ENCODE peak calls at places on chromosome 6, in four cellular contexts. C is cardiac muscle cell, B is A673, N is GM12878. S is an unnamed sample.

GRCh38 chr6:134041093-134041492 is 11.3 kb downstream of the SLC2A12 start:
- DNase-seq in C (peak), B (peak), N (no peak), S (no peak)

GRCh38 chr6:159758031-159759001 is 3.5 kb upstream of the ACAT2 start:
- DNase-seq in C (peak), B (no peak), N (no peak), S (no peak)

GRCh38 chr6:53014744-53015143 is 19.7 kb upstream of the GSTA4 start:
- DNase-seq in C (peak), B (no peak), N (no peak), S (no peak)

GRCh38 chr6:50720623-50721022 is 7.3 kb downstream of the TFAP2D start:
- DNase-seq in C (peak), B (peak), N (no peak), S (no peak)

GRCh38 chr6:30544666-30545272 is 11.5 kb downstream of the GNL1 start:
- DNase-seq in C (peak), B (peak), N (no peak), S (no peak)

GRCh38 chr6:76697585-76697984 is 625.1 kb upstream of the IMPG1 start:
- DNase-seq in C (peak), B (no peak), N (no peak), S (no peak)

GRCh38 chr6:155154158-155154830 is 109.5 kb upstream of the CLDN20 start:
- DNase-seq in C (peak), B (peak), N (no peak), S (no peak)

GRCh38 chr6:160832422-160832821 is 130.4 kb downstream of the PLG start:
- DNase-seq in C (no peak), B (no peak), N (no peak), S (no peak)

GRCh38 chr6:55670850-55671413 is 91.9 kb upstream of the HMGCLL1 start:
- DNase-seq in C (no peak), B (no peak), N (no peak), S (no peak)

GRCh38 chr6:150631982-150632642 is 32.4 kb downstream of the PLEKHG1 start:
- DNase-seq in C (no peak), B (no peak), N (no peak), S (no peak)

GRCh38 chr6:37244430-37245310 is 12.9 kb upstream of the TBC1D22B start:
- DNase-seq in C (peak), B (no peak), N (no peak), S (no peak)

GRCh38 chr6:66508433-66508832 is 801.4 kb upstream of the EYS start:
- DNase-seq in C (no peak), B (peak), N (no peak), S (no peak)

GRCh38 chr6:55569638-55570037 is 9.4 kb downstream of the HMGCLL1 start:
- DNase-seq in C (no peak), B (no peak), N (no peak), S (no peak)

GRCh38 chr6:54879188-54879985 is 32.8 kb downstream of the FAM83B start:
- DNase-seq in C (no peak), B (no peak), N (no peak), S (no peak)

GRCh38 chr6:111553580-111553979 is 52.1 kb downstream of the TRAF3IP2 start:
- DNase-seq in C (no peak), B (no peak), N (no peak), S (no peak)

GRCh38 chr6:158039571-158040050 is 57.9 kb downstream of the SYNJ2 start:
- DNase-seq in C (peak), B (no peak), N (no peak), S (no peak)

GRCh38 chr6:148501178-148501590 is 158.5 kb downstream of the SASH1 start:
- DNase-seq in C (peak), B (peak), N (no peak), S (no peak)

GRCh38 chr6:39923394-39923793 is 10.9 kb downstream of the MOCS1 start:
- DNase-seq in C (no peak), B (no peak), N (no peak), S (no peak)

GRCh38 chr6:79872303-79872702 is 75.0 kb downstream of the ELOVL4 start:
- DNase-seq in C (no peak), B (no peak), N (no peak), S (no peak)

DNA sequence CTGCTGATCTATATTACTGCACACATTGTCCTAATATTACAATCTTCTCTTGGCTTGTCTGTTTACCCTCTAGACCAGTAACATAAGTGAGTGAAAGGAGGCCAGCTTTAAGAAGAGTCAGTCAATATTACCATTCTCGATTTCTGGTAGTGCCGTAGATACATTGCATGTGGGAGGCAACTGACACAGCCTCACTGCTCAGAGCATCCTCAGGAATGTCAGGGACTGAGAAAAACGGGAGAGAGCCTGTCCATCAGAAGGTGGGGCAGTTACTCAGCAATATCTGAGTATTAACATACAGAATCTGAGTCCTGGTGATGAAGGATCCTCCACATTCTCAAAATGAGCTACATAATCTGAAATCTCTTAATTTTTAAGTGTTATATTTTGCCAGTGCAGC is 259.9 kb downstream of the GJA1 start:
- DNase-seq in C (no peak), B (no peak), N (no peak), S (no peak)
- H3K4me3 ChIP-seq in C (no peak), B (no peak), N (no peak), S (no peak)

GRCh38 chr6:31946370-31946885 is 533 bp downstream of the CFB start:
- DNase-seq in C (no peak), B (no peak), N (no peak), S (no peak)

GRCh38 chr6:31945154-31945506 is 765 bp upstream of the CFB start:
- DNase-seq in C (no peak), B (no peak), N (no peak), S (no peak)

GRCh38 chr6:31947070-31947675 is 1.3 kb downstream of the CFB start:
- DNase-seq in C (no peak), B (no peak), N (no peak), S (no peak)

GRCh38 chr6:31945507-31946369 is at the start of gene CFB:
- DNase-seq in C (peak), B (peak), N (no peak), S (no peak)

DNA sequence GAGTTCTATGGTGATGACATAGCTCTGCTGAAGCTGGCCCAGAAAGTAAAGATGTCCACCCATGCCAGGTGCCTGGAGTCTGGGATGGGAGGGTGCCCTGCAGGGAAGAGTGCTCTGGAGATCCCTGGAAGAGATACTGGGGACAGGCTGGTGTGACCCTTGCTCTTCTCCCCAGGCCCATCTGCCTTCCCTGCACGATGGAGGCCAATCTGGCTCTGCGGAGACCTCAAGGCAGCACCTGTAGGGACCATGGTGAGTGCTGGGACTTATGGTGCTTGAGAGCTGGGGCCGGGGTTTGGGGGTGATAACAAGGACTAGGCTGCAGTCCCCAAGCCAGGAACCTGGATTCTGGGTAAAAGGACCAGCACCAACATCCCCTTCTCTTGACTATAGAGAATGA is 2.2 kb upstream of the CFB start:
- DNase-seq in C (no peak), B (no peak), N (no peak), S (no peak)
- H3K4me3 ChIP-seq in C (no peak), B (no peak), N (no peak), S (no peak)

GRCh38 chr6:41548098-41548840 is 2.1 kb downstream of the FOXP4 start:
- DNase-seq in C (no peak), B (no peak), N (no peak), S (no peak)
- H3K4me3 ChIP-seq in C (peak), B (peak), N (peak), S (peak)

GRCh38 chr6:16306334-16306733 is 67.9 kb downstream of the GMPR start:
- DNase-seq in C (no peak), B (no peak), N (no peak), S (no peak)

GRCh38 chr6:16302721-16303552 is 64.5 kb downstream of the GMPR start:
- DNase-seq in C (no peak), B (no peak), N (no peak), S (no peak)

GRCh38 chr6:16301511-16301910 is 63.1 kb downstream of the GMPR start:
- DNase-seq in C (no peak), B (no peak), N (peak), S (no peak)

GRCh38 chr6:16305246-16305725 is 66.9 kb downstream of the GMPR start:
- DNase-seq in C (no peak), B (no peak), N (peak), S (no peak)

GRCh38 chr6:16305788-16306187 is 67.4 kb downstream of the GMPR start:
- DNase-seq in C (no peak), B (no peak), N (no peak), S (no peak)
- H3K4me3 ChIP-seq in C (no peak), B (no peak), N (peak), S (no peak)

GRCh38 chr6:140317957-140318356 is 943.5 kb upstream of the CITED2 start:
- DNase-seq in C (no peak), B (no peak), N (no peak), S (no peak)

GRCh38 chr6:140320081-140320798 is 945.8 kb upstream of the CITED2 start:
- DNase-seq in C (no peak), B (no peak), N (no peak), S (no peak)

GRCh38 chr6:140320799-140321099 is 946.3 kb upstream of the CITED2 start:
- DNase-seq in C (peak), B (no peak), N (no peak), S (no peak)

GRCh38 chr6:140318408-140318807 is 944.0 kb upstream of the CITED2 start:
- DNase-seq in C (no peak), B (no peak), N (no peak), S (no peak)

GRCh38 chr6:140319209-140319608 is 944.8 kb upstream of the CITED2 start:
- DNase-seq in C (peak), B (peak), N (no peak), S (no peak)
- H3K4me3 ChIP-seq in C (no peak), B (no peak), N (no peak), S (no peak)

GRCh38 chr6:15403094-15403493 is 157.2 kb downstream of the JARID2 start:
- DNase-seq in C (no peak), B (no peak), N (no peak), S (no peak)

GRCh38 chr6:15401120-15401519 is 155.3 kb downstream of the JARID2 start:
- DNase-seq in C (no peak), B (no peak), N (no peak), S (no peak)

GRCh38 chr6:15401769-15402250 is 155.9 kb downstream of the JARID2 start:
- DNase-seq in C (no peak), B (peak), N (no peak), S (no peak)

GRCh38 chr6:15400572-15401004 is 154.7 kb downstream of the JARID2 start:
- DNase-seq in C (peak), B (peak), N (no peak), S (peak)

DNA sequence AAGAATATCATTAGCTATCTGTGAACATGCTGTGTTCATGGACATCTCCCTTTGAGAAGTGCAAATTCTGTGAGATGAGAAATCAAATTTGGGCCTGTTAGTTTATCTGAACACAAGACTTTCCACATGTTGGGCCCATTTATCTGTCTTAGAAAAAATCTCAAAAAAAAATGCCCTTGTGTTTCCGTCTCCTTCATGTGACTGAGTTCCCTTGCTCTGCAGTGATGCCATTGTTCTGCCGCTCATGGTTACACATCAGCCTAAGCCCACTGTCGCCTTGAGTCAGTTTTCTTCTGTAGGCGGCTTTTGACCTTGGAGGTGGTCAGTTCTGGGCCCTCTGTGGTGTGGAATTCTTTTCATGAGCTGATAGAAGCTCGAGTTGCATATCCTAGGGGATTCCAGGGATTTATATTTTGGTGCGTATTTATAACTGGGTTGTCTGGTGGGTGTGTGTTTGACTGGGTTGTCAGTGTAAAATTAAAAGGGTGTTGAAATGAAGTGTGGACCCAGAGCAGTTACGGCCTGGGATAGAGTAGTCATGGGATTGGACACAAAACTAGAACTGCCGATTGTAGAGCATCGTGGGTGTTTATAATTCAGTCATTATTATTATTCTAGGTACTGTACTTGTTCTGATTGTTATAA is 156.7 kb downstream of the JARID2 start:
- DNase-seq in C (no peak), B (no peak), N (no peak), S (no peak)
- H3K4me3 ChIP-seq in C (no peak), B (no peak), N (no peak), S (no peak)

GRCh38 chr6:15299430-15300131 is 53.7 kb downstream of the JARID2 start:
- DNase-seq in C (peak), B (no peak), N (peak), S (no peak)

GRCh38 chr6:15296249-15296648 is 50.4 kb downstream of the JARID2 start:
- DNase-seq in C (no peak), B (no peak), N (no peak), S (no peak)

GRCh38 chr6:15296735-15297134 is 50.9 kb downstream of the JARID2 start:
- DNase-seq in C (no peak), B (no peak), N (peak), S (no peak)

GRCh38 chr6:15301179-15302006 is 55.5 kb downstream of the JARID2 start:
- DNase-seq in C (no peak), B (no peak), N (no peak), S (no peak)

DNA sequence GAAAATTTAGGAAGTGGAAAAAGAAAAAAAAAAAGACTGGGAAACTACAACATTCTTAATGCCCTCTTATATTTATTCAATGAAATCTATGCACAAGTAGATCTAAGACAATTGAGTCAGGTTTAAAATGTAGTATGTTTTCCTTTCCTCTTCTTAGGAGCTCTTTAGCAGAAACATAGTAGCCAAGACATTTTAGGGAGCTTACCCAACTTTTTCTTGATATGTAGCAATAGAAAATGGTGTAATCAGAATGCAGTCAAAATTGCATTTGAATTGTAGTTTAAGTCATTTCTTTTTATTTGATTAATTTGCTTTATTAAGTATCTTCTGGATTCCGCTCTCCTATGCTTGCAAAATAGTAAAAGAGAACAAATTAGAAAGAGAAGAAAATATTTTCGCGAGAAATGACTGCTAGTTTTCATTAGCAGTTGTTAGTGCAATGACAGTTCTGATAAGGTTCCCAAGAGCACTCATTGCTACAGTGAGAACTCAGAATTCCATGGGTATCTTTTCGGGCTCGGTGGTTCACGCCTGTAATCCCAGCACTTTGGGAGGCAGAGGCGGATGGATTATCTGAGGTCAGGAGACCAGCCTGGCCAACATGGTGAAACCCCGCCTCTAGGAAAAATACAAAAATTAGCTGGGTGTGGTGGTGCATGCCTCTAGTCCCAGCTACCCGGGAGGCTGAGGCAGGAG is 52.2 kb downstream of the JARID2 start:
- DNase-seq in C (peak), B (no peak), N (no peak), S (no peak)
- H3K4me3 ChIP-seq in C (no peak), B (no peak), N (no peak), S (no peak)

DNA sequence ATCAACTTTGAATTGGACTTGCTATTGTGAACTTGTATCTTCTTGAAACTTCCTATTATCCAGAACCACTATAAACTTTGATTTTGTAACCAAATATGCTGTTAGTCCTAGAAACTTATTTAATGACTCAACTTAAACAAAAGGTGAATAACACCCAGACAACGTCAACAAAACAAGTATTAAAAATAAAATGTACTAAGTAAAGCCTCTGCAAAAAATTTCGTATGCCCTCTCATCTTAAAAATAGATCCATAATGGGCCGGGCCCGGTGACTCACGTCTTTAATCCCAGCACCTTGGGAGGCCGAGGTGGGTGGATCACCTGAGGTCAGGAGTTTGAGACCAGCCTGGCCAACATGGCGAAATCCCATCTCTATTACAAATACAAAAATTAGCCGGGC is 401.7 kb downstream of the ESR1 start:
- DNase-seq in C (no peak), B (no peak), N (no peak), S (no peak)
- H3K4me3 ChIP-seq in C (no peak), B (no peak), N (no peak), S (no peak)

GRCh38 chr6:26474439-26474881 is 16.7 kb downstream of the BTN2A1 start:
- DNase-seq in C (no peak), B (no peak), N (no peak), S (no peak)

GRCh38 chr6:26473758-26474438 is 16.1 kb downstream of the BTN2A1 start:
- DNase-seq in C (peak), B (peak), N (peak), S (peak)

GRCh38 chr6:26472549-26473245 is 14.9 kb downstream of the BTN2A1 start:
- DNase-seq in C (no peak), B (no peak), N (no peak), S (peak)

GRCh38 chr6:26471970-26472369 is 14.2 kb downstream of the BTN2A1 start:
- DNase-seq in C (no peak), B (no peak), N (no peak), S (no peak)

DNA sequence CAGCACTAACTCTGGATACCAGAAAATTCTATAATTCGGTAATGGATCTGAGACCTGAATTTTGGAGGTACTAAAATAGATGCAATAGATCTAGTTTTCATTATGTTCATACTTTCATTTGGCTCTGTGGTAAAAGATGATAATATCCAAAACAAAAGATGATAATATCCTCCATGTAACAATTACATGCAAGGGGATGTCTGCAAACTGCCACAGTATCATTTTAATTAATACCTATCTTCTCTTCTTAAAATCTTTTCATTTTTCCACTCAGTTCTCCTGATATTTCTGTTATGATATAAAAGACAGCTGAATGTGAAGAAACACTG is 15.6 kb downstream of the BTN2A1 start:
- DNase-seq in C (no peak), B (no peak), N (no peak), S (no peak)
- H3K4me3 ChIP-seq in C (no peak), B (peak), N (peak), S (peak)